ENCODE peak calls at places on chromosomes 5 and 9, in nine cellular contexts. One of them, this sample, is unnamed.

GRCh38 chr5:128237504-128237903 is 153.9 kb downstream of the SLC12A2 start:
- DNase-seq in GM19239: no peak
- DNase-seq in SIG-M5: no peak
- DNase-seq in stimulated activated CD4-positive, alpha-beta T cell treated with anti-CD3 and anti-CD28 coated beads, Interleukin-2, amount 100 ng/mL, for 48 hours: no peak
- DNase-seq in NCI-H1436 treated with DMSO at 0.1 percent for 48 hours: no peak
- DNase-seq in stimulated activated naive CD8-positive, alpha-beta T cell treated with anti-CD3 and anti-CD28 coated beads, Interleukin-15, amount 100 ng/mL, for 72 hours: no peak
- DNase-seq in WERI-Rb-1: no peak
- DNase-seq in D341Med: no peak
- DNase-seq in natural killer cell treated with Interleukin-12 subunit alpha and Interleukin-12 subunit beta and Interleukin-15 and Interleukin-18, amount 100 ng/mL, for 72 hours: no peak
- DNase-seq in this sample: no peak

GRCh38 chr9:86500667-86501435 is 146.6 kb upstream of the TUT7 start:
- DNase-seq in GM19239: no peak
- DNase-seq in SIG-M5: no peak
- DNase-seq in stimulated activated CD4-positive, alpha-beta T cell treated with anti-CD3 and anti-CD28 coated beads, Interleukin-2, amount 100 ng/mL, for 48 hours: no peak
- DNase-seq in NCI-H1436 treated with DMSO at 0.1 percent for 48 hours: no peak
- DNase-seq in stimulated activated naive CD8-positive, alpha-beta T cell treated with anti-CD3 and anti-CD28 coated beads, Interleukin-15, amount 100 ng/mL, for 72 hours: no peak
- DNase-seq in WERI-Rb-1: no peak
- DNase-seq in D341Med: no peak
- DNase-seq in natural killer cell treated with Interleukin-12 subunit alpha and Interleukin-12 subunit beta and Interleukin-15 and Interleukin-18, amount 100 ng/mL, for 72 hours: no peak
- DNase-seq in this sample: no peak

GRCh38 chr5:132455614-132456115 is 34.9 kb downstream of the IRF1 start:
- DNase-seq in GM19239: no peak
- DNase-seq in SIG-M5: no peak
- DNase-seq in stimulated activated CD4-positive, alpha-beta T cell treated with anti-CD3 and anti-CD28 coated beads, Interleukin-2, amount 100 ng/mL, for 48 hours: no peak
- DNase-seq in NCI-H1436 treated with DMSO at 0.1 percent for 48 hours: no peak
- DNase-seq in stimulated activated naive CD8-positive, alpha-beta T cell treated with anti-CD3 and anti-CD28 coated beads, Interleukin-15, amount 100 ng/mL, for 72 hours: no peak
- DNase-seq in WERI-Rb-1: no peak
- DNase-seq in D341Med: no peak
- DNase-seq in natural killer cell treated with Interleukin-12 subunit alpha and Interleukin-12 subunit beta and Interleukin-15 and Interleukin-18, amount 100 ng/mL, for 72 hours: no peak
- DNase-seq in this sample: no peak

GRCh38 chr5:120053841-120054240 is 410.3 kb upstream of the PRR16 start:
- DNase-seq in GM19239: no peak
- DNase-seq in SIG-M5: no peak
- DNase-seq in stimulated activated CD4-positive, alpha-beta T cell treated with anti-CD3 and anti-CD28 coated beads, Interleukin-2, amount 100 ng/mL, for 48 hours: no peak
- DNase-seq in NCI-H1436 treated with DMSO at 0.1 percent for 48 hours: no peak
- DNase-seq in stimulated activated naive CD8-positive, alpha-beta T cell treated with anti-CD3 and anti-CD28 coated beads, Interleukin-15, amount 100 ng/mL, for 72 hours: no peak
- DNase-seq in WERI-Rb-1: no peak
- DNase-seq in D341Med: no peak
- DNase-seq in natural killer cell treated with Interleukin-12 subunit alpha and Interleukin-12 subunit beta and Interleukin-15 and Interleukin-18, amount 100 ng/mL, for 72 hours: no peak
- DNase-seq in this sample: no peak

GRCh38 chr5:81848368-81848767 is 97.5 kb upstream of the SSBP2 start:
- DNase-seq in GM19239: no peak
- DNase-seq in SIG-M5: no peak
- DNase-seq in stimulated activated CD4-positive, alpha-beta T cell treated with anti-CD3 and anti-CD28 coated beads, Interleukin-2, amount 100 ng/mL, for 48 hours: no peak
- DNase-seq in NCI-H1436 treated with DMSO at 0.1 percent for 48 hours: no peak
- DNase-seq in stimulated activated naive CD8-positive, alpha-beta T cell treated with anti-CD3 and anti-CD28 coated beads, Interleukin-15, amount 100 ng/mL, for 72 hours: no peak
- DNase-seq in WERI-Rb-1: no peak
- DNase-seq in D341Med: no peak
- DNase-seq in natural killer cell treated with Interleukin-12 subunit alpha and Interleukin-12 subunit beta and Interleukin-15 and Interleukin-18, amount 100 ng/mL, for 72 hours: no peak
- DNase-seq in this sample: no peak

GRCh38 chr9:136051568-136052432 is 43.3 kb downstream of the NACC2 start:
- DNase-seq in GM19239: no peak
- DNase-seq in SIG-M5: no peak
- DNase-seq in stimulated activated CD4-positive, alpha-beta T cell treated with anti-CD3 and anti-CD28 coated beads, Interleukin-2, amount 100 ng/mL, for 48 hours: no peak
- DNase-seq in NCI-H1436 treated with DMSO at 0.1 percent for 48 hours: peak
- DNase-seq in stimulated activated naive CD8-positive, alpha-beta T cell treated with anti-CD3 and anti-CD28 coated beads, Interleukin-15, amount 100 ng/mL, for 72 hours: no peak
- DNase-seq in WERI-Rb-1: peak
- DNase-seq in D341Med: peak
- DNase-seq in natural killer cell treated with Interleukin-12 subunit alpha and Interleukin-12 subunit beta and Interleukin-15 and Interleukin-18, amount 100 ng/mL, for 72 hours: no peak
- DNase-seq in this sample: peak

GRCh38 chr9:87087197-87087596 is 139.9 kb upstream of the GAS1 start:
- DNase-seq in GM19239: no peak
- DNase-seq in SIG-M5: no peak
- DNase-seq in stimulated activated CD4-positive, alpha-beta T cell treated with anti-CD3 and anti-CD28 coated beads, Interleukin-2, amount 100 ng/mL, for 48 hours: no peak
- DNase-seq in NCI-H1436 treated with DMSO at 0.1 percent for 48 hours: no peak
- DNase-seq in stimulated activated naive CD8-positive, alpha-beta T cell treated with anti-CD3 and anti-CD28 coated beads, Interleukin-15, amount 100 ng/mL, for 72 hours: no peak
- DNase-seq in WERI-Rb-1: no peak
- DNase-seq in D341Med: no peak
- DNase-seq in natural killer cell treated with Interleukin-12 subunit alpha and Interleukin-12 subunit beta and Interleukin-15 and Interleukin-18, amount 100 ng/mL, for 72 hours: no peak
- DNase-seq in this sample: no peak

GRCh38 chr5:5453131-5453530 is 30.7 kb downstream of the ICE1 start:
- DNase-seq in GM19239: no peak
- DNase-seq in SIG-M5: no peak
- DNase-seq in stimulated activated CD4-positive, alpha-beta T cell treated with anti-CD3 and anti-CD28 coated beads, Interleukin-2, amount 100 ng/mL, for 48 hours: no peak
- DNase-seq in NCI-H1436 treated with DMSO at 0.1 percent for 48 hours: no peak
- DNase-seq in stimulated activated naive CD8-positive, alpha-beta T cell treated with anti-CD3 and anti-CD28 coated beads, Interleukin-15, amount 100 ng/mL, for 72 hours: no peak
- DNase-seq in WERI-Rb-1: no peak
- DNase-seq in D341Med: no peak
- DNase-seq in natural killer cell treated with Interleukin-12 subunit alpha and Interleukin-12 subunit beta and Interleukin-15 and Interleukin-18, amount 100 ng/mL, for 72 hours: no peak
- DNase-seq in this sample: no peak

GRCh38 chr9:120779227-120779626 is 14.0 kb downstream of the FBXW2 start:
- DNase-seq in GM19239: no peak
- DNase-seq in SIG-M5: no peak
- DNase-seq in stimulated activated CD4-positive, alpha-beta T cell treated with anti-CD3 and anti-CD28 coated beads, Interleukin-2, amount 100 ng/mL, for 48 hours: no peak
- DNase-seq in NCI-H1436 treated with DMSO at 0.1 percent for 48 hours: no peak
- DNase-seq in stimulated activated naive CD8-positive, alpha-beta T cell treated with anti-CD3 and anti-CD28 coated beads, Interleukin-15, amount 100 ng/mL, for 72 hours: no peak
- DNase-seq in WERI-Rb-1: no peak
- DNase-seq in D341Med: no peak
- DNase-seq in natural killer cell treated with Interleukin-12 subunit alpha and Interleukin-12 subunit beta and Interleukin-15 and Interleukin-18, amount 100 ng/mL, for 72 hours: no peak
- DNase-seq in this sample: no peak

GRCh38 chr5:150319484-150319790 is 16.7 kb upstream of the ARSI start:
- DNase-seq in GM19239: no peak
- DNase-seq in SIG-M5: no peak
- DNase-seq in stimulated activated CD4-positive, alpha-beta T cell treated with anti-CD3 and anti-CD28 coated beads, Interleukin-2, amount 100 ng/mL, for 48 hours: no peak
- DNase-seq in NCI-H1436 treated with DMSO at 0.1 percent for 48 hours: no peak
- DNase-seq in stimulated activated naive CD8-positive, alpha-beta T cell treated with anti-CD3 and anti-CD28 coated beads, Interleukin-15, amount 100 ng/mL, for 72 hours: no peak
- DNase-seq in WERI-Rb-1: no peak
- DNase-seq in D341Med: no peak
- DNase-seq in natural killer cell treated with Interleukin-12 subunit alpha and Interleukin-12 subunit beta and Interleukin-15 and Interleukin-18, amount 100 ng/mL, for 72 hours: no peak
- DNase-seq in this sample: no peak

GRCh38 chr5:82345108-82345507 is 67.0 kb upstream of the RPS23 start:
- DNase-seq in GM19239: no peak
- DNase-seq in SIG-M5: no peak
- DNase-seq in stimulated activated CD4-positive, alpha-beta T cell treated with anti-CD3 and anti-CD28 coated beads, Interleukin-2, amount 100 ng/mL, for 48 hours: no peak
- DNase-seq in NCI-H1436 treated with DMSO at 0.1 percent for 48 hours: no peak
- DNase-seq in stimulated activated naive CD8-positive, alpha-beta T cell treated with anti-CD3 and anti-CD28 coated beads, Interleukin-15, amount 100 ng/mL, for 72 hours: no peak
- DNase-seq in WERI-Rb-1: no peak
- DNase-seq in D341Med: no peak
- DNase-seq in natural killer cell treated with Interleukin-12 subunit alpha and Interleukin-12 subunit beta and Interleukin-15 and Interleukin-18, amount 100 ng/mL, for 72 hours: no peak
- DNase-seq in this sample: no peak

GRCh38 chr9:133739408-133740280 is 1.5 kb upstream of the SARDH start:
- DNase-seq in GM19239: no peak
- DNase-seq in SIG-M5: no peak
- DNase-seq in stimulated activated CD4-positive, alpha-beta T cell treated with anti-CD3 and anti-CD28 coated beads, Interleukin-2, amount 100 ng/mL, for 48 hours: no peak
- DNase-seq in NCI-H1436 treated with DMSO at 0.1 percent for 48 hours: no peak
- DNase-seq in stimulated activated naive CD8-positive, alpha-beta T cell treated with anti-CD3 and anti-CD28 coated beads, Interleukin-15, amount 100 ng/mL, for 72 hours: no peak
- DNase-seq in WERI-Rb-1: no peak
- DNase-seq in D341Med: no peak
- DNase-seq in natural killer cell treated with Interleukin-12 subunit alpha and Interleukin-12 subunit beta and Interleukin-15 and Interleukin-18, amount 100 ng/mL, for 72 hours: no peak
- DNase-seq in this sample: no peak

GRCh38 chr5:140794594-140795258 is at the start of gene PCDHA2:
- DNase-seq in GM19239: no peak
- DNase-seq in SIG-M5: no peak
- DNase-seq in stimulated activated CD4-positive, alpha-beta T cell treated with anti-CD3 and anti-CD28 coated beads, Interleukin-2, amount 100 ng/mL, for 48 hours: no peak
- DNase-seq in NCI-H1436 treated with DMSO at 0.1 percent for 48 hours: no peak
- DNase-seq in stimulated activated naive CD8-positive, alpha-beta T cell treated with anti-CD3 and anti-CD28 coated beads, Interleukin-15, amount 100 ng/mL, for 72 hours: no peak
- DNase-seq in WERI-Rb-1: no peak
- DNase-seq in D341Med: no peak
- DNase-seq in natural killer cell treated with Interleukin-12 subunit alpha and Interleukin-12 subunit beta and Interleukin-15 and Interleukin-18, amount 100 ng/mL, for 72 hours: no peak
- DNase-seq in this sample: no peak

GRCh38 chr9:128249914-128250838 is 25.6 kb downstream of the GOLGA2 start:
- DNase-seq in GM19239: peak
- DNase-seq in SIG-M5: no peak
- DNase-seq in stimulated activated CD4-positive, alpha-beta T cell treated with anti-CD3 and anti-CD28 coated beads, Interleukin-2, amount 100 ng/mL, for 48 hours: peak
- DNase-seq in NCI-H1436 treated with DMSO at 0.1 percent for 48 hours: no peak
- DNase-seq in stimulated activated naive CD8-positive, alpha-beta T cell treated with anti-CD3 and anti-CD28 coated beads, Interleukin-15, amount 100 ng/mL, for 72 hours: peak
- DNase-seq in WERI-Rb-1: peak
- DNase-seq in D341Med: peak
- DNase-seq in natural killer cell treated with Interleukin-12 subunit alpha and Interleukin-12 subunit beta and Interleukin-15 and Interleukin-18, amount 100 ng/mL, for 72 hours: peak
- DNase-seq in this sample: peak

GRCh38 chr5:78835176-78835575 is 149.9 kb downstream of the ARSB start:
- DNase-seq in GM19239: no peak
- DNase-seq in SIG-M5: no peak
- DNase-seq in stimulated activated CD4-positive, alpha-beta T cell treated with anti-CD3 and anti-CD28 coated beads, Interleukin-2, amount 100 ng/mL, for 48 hours: no peak
- DNase-seq in NCI-H1436 treated with DMSO at 0.1 percent for 48 hours: no peak
- DNase-seq in stimulated activated naive CD8-positive, alpha-beta T cell treated with anti-CD3 and anti-CD28 coated beads, Interleukin-15, amount 100 ng/mL, for 72 hours: no peak
- DNase-seq in WERI-Rb-1: no peak
- DNase-seq in D341Med: no peak
- DNase-seq in natural killer cell treated with Interleukin-12 subunit alpha and Interleukin-12 subunit beta and Interleukin-15 and Interleukin-18, amount 100 ng/mL, for 72 hours: no peak
- DNase-seq in this sample: no peak

GRCh38 chr9:101791938-101792337 is 53.5 kb upstream of the GRIN3A start:
- DNase-seq in GM19239: no peak
- DNase-seq in SIG-M5: no peak
- DNase-seq in stimulated activated CD4-positive, alpha-beta T cell treated with anti-CD3 and anti-CD28 coated beads, Interleukin-2, amount 100 ng/mL, for 48 hours: peak
- DNase-seq in NCI-H1436 treated with DMSO at 0.1 percent for 48 hours: no peak
- DNase-seq in stimulated activated naive CD8-positive, alpha-beta T cell treated with anti-CD3 and anti-CD28 coated beads, Interleukin-15, amount 100 ng/mL, for 72 hours: peak
- DNase-seq in WERI-Rb-1: peak
- DNase-seq in D341Med: peak
- DNase-seq in natural killer cell treated with Interleukin-12 subunit alpha and Interleukin-12 subunit beta and Interleukin-15 and Interleukin-18, amount 100 ng/mL, for 72 hours: no peak
- DNase-seq in this sample: no peak

GRCh38 chr9:130049431-130050210 is 4.1 kb upstream of the GPR107 start:
- DNase-seq in GM19239: no peak
- DNase-seq in SIG-M5: no peak
- DNase-seq in stimulated activated CD4-positive, alpha-beta T cell treated with anti-CD3 and anti-CD28 coated beads, Interleukin-2, amount 100 ng/mL, for 48 hours: no peak
- DNase-seq in NCI-H1436 treated with DMSO at 0.1 percent for 48 hours: no peak
- DNase-seq in stimulated activated naive CD8-positive, alpha-beta T cell treated with anti-CD3 and anti-CD28 coated beads, Interleukin-15, amount 100 ng/mL, for 72 hours: no peak
- DNase-seq in WERI-Rb-1: no peak
- DNase-seq in D341Med: no peak
- DNase-seq in natural killer cell treated with Interleukin-12 subunit alpha and Interleukin-12 subunit beta and Interleukin-15 and Interleukin-18, amount 100 ng/mL, for 72 hours: no peak
- DNase-seq in this sample: no peak

GRCh38 chr5:90020575-90021535 is 388.7 kb downstream of the CETN3 start:
- DNase-seq in GM19239: no peak
- DNase-seq in SIG-M5: peak
- DNase-seq in stimulated activated CD4-positive, alpha-beta T cell treated with anti-CD3 and anti-CD28 coated beads, Interleukin-2, amount 100 ng/mL, for 48 hours: no peak
- DNase-seq in NCI-H1436 treated with DMSO at 0.1 percent for 48 hours: no peak
- DNase-seq in stimulated activated naive CD8-positive, alpha-beta T cell treated with anti-CD3 and anti-CD28 coated beads, Interleukin-15, amount 100 ng/mL, for 72 hours: no peak
- DNase-seq in WERI-Rb-1: no peak
- DNase-seq in D341Med: no peak
- DNase-seq in natural killer cell treated with Interleukin-12 subunit alpha and Interleukin-12 subunit beta and Interleukin-15 and Interleukin-18, amount 100 ng/mL, for 72 hours: no peak
- DNase-seq in this sample: no peak

GRCh38 chr5:33736510-33736909 is 155.3 kb downstream of the ADAMTS12 start:
- DNase-seq in GM19239: no peak
- DNase-seq in SIG-M5: no peak
- DNase-seq in stimulated activated CD4-positive, alpha-beta T cell treated with anti-CD3 and anti-CD28 coated beads, Interleukin-2, amount 100 ng/mL, for 48 hours: no peak
- DNase-seq in NCI-H1436 treated with DMSO at 0.1 percent for 48 hours: no peak
- DNase-seq in stimulated activated naive CD8-positive, alpha-beta T cell treated with anti-CD3 and anti-CD28 coated beads, Interleukin-15, amount 100 ng/mL, for 72 hours: no peak
- DNase-seq in WERI-Rb-1: no peak
- DNase-seq in D341Med: no peak
- DNase-seq in natural killer cell treated with Interleukin-12 subunit alpha and Interleukin-12 subunit beta and Interleukin-15 and Interleukin-18, amount 100 ng/mL, for 72 hours: no peak
- DNase-seq in this sample: no peak

GRCh38 chr5:180060192-180060591 is 11.4 kb downstream of the RNF130 start:
- DNase-seq in GM19239: no peak
- DNase-seq in SIG-M5: no peak
- DNase-seq in stimulated activated CD4-positive, alpha-beta T cell treated with anti-CD3 and anti-CD28 coated beads, Interleukin-2, amount 100 ng/mL, for 48 hours: no peak
- DNase-seq in NCI-H1436 treated with DMSO at 0.1 percent for 48 hours: no peak
- DNase-seq in stimulated activated naive CD8-positive, alpha-beta T cell treated with anti-CD3 and anti-CD28 coated beads, Interleukin-15, amount 100 ng/mL, for 72 hours: no peak
- DNase-seq in WERI-Rb-1: no peak
- DNase-seq in D341Med: no peak
- DNase-seq in natural killer cell treated with Interleukin-12 subunit alpha and Interleukin-12 subunit beta and Interleukin-15 and Interleukin-18, amount 100 ng/mL, for 72 hours: no peak
- DNase-seq in this sample: no peak

GRCh38 chr5:173329370-173330150 is 1.3 kb upstream of the STC2 start:
- DNase-seq in GM19239: no peak
- DNase-seq in SIG-M5: peak
- DNase-seq in stimulated activated CD4-positive, alpha-beta T cell treated with anti-CD3 and anti-CD28 coated beads, Interleukin-2, amount 100 ng/mL, for 48 hours: peak
- DNase-seq in NCI-H1436 treated with DMSO at 0.1 percent for 48 hours: no peak
- DNase-seq in stimulated activated naive CD8-positive, alpha-beta T cell treated with anti-CD3 and anti-CD28 coated beads, Interleukin-15, amount 100 ng/mL, for 72 hours: peak
- DNase-seq in WERI-Rb-1: peak
- DNase-seq in D341Med: no peak
- DNase-seq in natural killer cell treated with Interleukin-12 subunit alpha and Interleukin-12 subunit beta and Interleukin-15 and Interleukin-18, amount 100 ng/mL, for 72 hours: no peak
- DNase-seq in this sample: no peak

GRCh38 chr9:94864183-94864582 is 137.7 kb downstream of the AOPEP start:
- DNase-seq in GM19239: no peak
- DNase-seq in SIG-M5: no peak
- DNase-seq in stimulated activated CD4-positive, alpha-beta T cell treated with anti-CD3 and anti-CD28 coated beads, Interleukin-2, amount 100 ng/mL, for 48 hours: no peak
- DNase-seq in NCI-H1436 treated with DMSO at 0.1 percent for 48 hours: no peak
- DNase-seq in stimulated activated naive CD8-positive, alpha-beta T cell treated with anti-CD3 and anti-CD28 coated beads, Interleukin-15, amount 100 ng/mL, for 72 hours: no peak
- DNase-seq in WERI-Rb-1: no peak
- DNase-seq in D341Med: no peak
- DNase-seq in natural killer cell treated with Interleukin-12 subunit alpha and Interleukin-12 subunit beta and Interleukin-15 and Interleukin-18, amount 100 ng/mL, for 72 hours: no peak
- DNase-seq in this sample: no peak

GRCh38 chr5:96924016-96924443 is 11.8 kb upstream of the LNPEP start:
- DNase-seq in GM19239: no peak
- DNase-seq in SIG-M5: no peak
- DNase-seq in stimulated activated CD4-positive, alpha-beta T cell treated with anti-CD3 and anti-CD28 coated beads, Interleukin-2, amount 100 ng/mL, for 48 hours: no peak
- DNase-seq in NCI-H1436 treated with DMSO at 0.1 percent for 48 hours: no peak
- DNase-seq in stimulated activated naive CD8-positive, alpha-beta T cell treated with anti-CD3 and anti-CD28 coated beads, Interleukin-15, amount 100 ng/mL, for 72 hours: peak
- DNase-seq in WERI-Rb-1: no peak
- DNase-seq in D341Med: no peak
- DNase-seq in natural killer cell treated with Interleukin-12 subunit alpha and Interleukin-12 subunit beta and Interleukin-15 and Interleukin-18, amount 100 ng/mL, for 72 hours: no peak
- DNase-seq in this sample: no peak

GRCh38 chr5:129909225-129909624 is 5.0 kb downstream of the CHSY3 start:
- DNase-seq in GM19239: no peak
- DNase-seq in SIG-M5: no peak
- DNase-seq in stimulated activated CD4-positive, alpha-beta T cell treated with anti-CD3 and anti-CD28 coated beads, Interleukin-2, amount 100 ng/mL, for 48 hours: no peak
- DNase-seq in NCI-H1436 treated with DMSO at 0.1 percent for 48 hours: no peak
- DNase-seq in stimulated activated naive CD8-positive, alpha-beta T cell treated with anti-CD3 and anti-CD28 coated beads, Interleukin-15, amount 100 ng/mL, for 72 hours: no peak
- DNase-seq in WERI-Rb-1: no peak
- DNase-seq in D341Med: no peak
- DNase-seq in natural killer cell treated with Interleukin-12 subunit alpha and Interleukin-12 subunit beta and Interleukin-15 and Interleukin-18, amount 100 ng/mL, for 72 hours: no peak
- DNase-seq in this sample: no peak

GRCh38 chr9:27382308-27382707 is 85.4 kb upstream of the EQTN start:
- DNase-seq in GM19239: no peak
- DNase-seq in SIG-M5: no peak
- DNase-seq in stimulated activated CD4-positive, alpha-beta T cell treated with anti-CD3 and anti-CD28 coated beads, Interleukin-2, amount 100 ng/mL, for 48 hours: no peak
- DNase-seq in NCI-H1436 treated with DMSO at 0.1 percent for 48 hours: no peak
- DNase-seq in stimulated activated naive CD8-positive, alpha-beta T cell treated with anti-CD3 and anti-CD28 coated beads, Interleukin-15, amount 100 ng/mL, for 72 hours: no peak
- DNase-seq in WERI-Rb-1: no peak
- DNase-seq in D341Med: no peak
- DNase-seq in natural killer cell treated with Interleukin-12 subunit alpha and Interleukin-12 subunit beta and Interleukin-15 and Interleukin-18, amount 100 ng/mL, for 72 hours: no peak
- DNase-seq in this sample: no peak

GRCh38 chr5:177455661-177456590 is 9.3 kb downstream of the PRR7 start:
- DNase-seq in GM19239: peak
- DNase-seq in SIG-M5: peak
- DNase-seq in stimulated activated CD4-positive, alpha-beta T cell treated with anti-CD3 and anti-CD28 coated beads, Interleukin-2, amount 100 ng/mL, for 48 hours: peak
- DNase-seq in NCI-H1436 treated with DMSO at 0.1 percent for 48 hours: peak
- DNase-seq in stimulated activated naive CD8-positive, alpha-beta T cell treated with anti-CD3 and anti-CD28 coated beads, Interleukin-15, amount 100 ng/mL, for 72 hours: peak
- DNase-seq in WERI-Rb-1: peak
- DNase-seq in D341Med: peak
- DNase-seq in natural killer cell treated with Interleukin-12 subunit alpha and Interleukin-12 subunit beta and Interleukin-15 and Interleukin-18, amount 100 ng/mL, for 72 hours: peak
- DNase-seq in this sample: peak

GRCh38 chr9:97124256-97124655 is 85.3 kb upstream of the CTSV start:
- DNase-seq in GM19239: no peak
- DNase-seq in SIG-M5: no peak
- DNase-seq in stimulated activated CD4-positive, alpha-beta T cell treated with anti-CD3 and anti-CD28 coated beads, Interleukin-2, amount 100 ng/mL, for 48 hours: no peak
- DNase-seq in NCI-H1436 treated with DMSO at 0.1 percent for 48 hours: no peak
- DNase-seq in stimulated activated naive CD8-positive, alpha-beta T cell treated with anti-CD3 and anti-CD28 coated beads, Interleukin-15, amount 100 ng/mL, for 72 hours: no peak
- DNase-seq in WERI-Rb-1: no peak
- DNase-seq in D341Med: no peak
- DNase-seq in natural killer cell treated with Interleukin-12 subunit alpha and Interleukin-12 subunit beta and Interleukin-15 and Interleukin-18, amount 100 ng/mL, for 72 hours: no peak
- DNase-seq in this sample: no peak

GRCh38 chr9:87596862-87597261 is 99.2 kb downstream of the DAPK1 start:
- DNase-seq in GM19239: no peak
- DNase-seq in SIG-M5: no peak
- DNase-seq in stimulated activated CD4-positive, alpha-beta T cell treated with anti-CD3 and anti-CD28 coated beads, Interleukin-2, amount 100 ng/mL, for 48 hours: no peak
- DNase-seq in NCI-H1436 treated with DMSO at 0.1 percent for 48 hours: no peak
- DNase-seq in stimulated activated naive CD8-positive, alpha-beta T cell treated with anti-CD3 and anti-CD28 coated beads, Interleukin-15, amount 100 ng/mL, for 72 hours: no peak
- DNase-seq in WERI-Rb-1: no peak
- DNase-seq in D341Med: no peak
- DNase-seq in natural killer cell treated with Interleukin-12 subunit alpha and Interleukin-12 subunit beta and Interleukin-15 and Interleukin-18, amount 100 ng/mL, for 72 hours: no peak
- DNase-seq in this sample: no peak

GRCh38 chr5:139807647-139808030 is 12.0 kb downstream of the PSD2 start:
- DNase-seq in GM19239: no peak
- DNase-seq in SIG-M5: no peak
- DNase-seq in stimulated activated CD4-positive, alpha-beta T cell treated with anti-CD3 and anti-CD28 coated beads, Interleukin-2, amount 100 ng/mL, for 48 hours: no peak
- DNase-seq in NCI-H1436 treated with DMSO at 0.1 percent for 48 hours: no peak
- DNase-seq in stimulated activated naive CD8-positive, alpha-beta T cell treated with anti-CD3 and anti-CD28 coated beads, Interleukin-15, amount 100 ng/mL, for 72 hours: no peak
- DNase-seq in WERI-Rb-1: no peak
- DNase-seq in D341Med: no peak
- DNase-seq in natural killer cell treated with Interleukin-12 subunit alpha and Interleukin-12 subunit beta and Interleukin-15 and Interleukin-18, amount 100 ng/mL, for 72 hours: peak
- DNase-seq in this sample: no peak

GRCh38 chr9:89791754-89792153 is 186.9 kb downstream of the GADD45G start:
- DNase-seq in GM19239: no peak
- DNase-seq in SIG-M5: no peak
- DNase-seq in stimulated activated CD4-positive, alpha-beta T cell treated with anti-CD3 and anti-CD28 coated beads, Interleukin-2, amount 100 ng/mL, for 48 hours: no peak
- DNase-seq in NCI-H1436 treated with DMSO at 0.1 percent for 48 hours: no peak
- DNase-seq in stimulated activated naive CD8-positive, alpha-beta T cell treated with anti-CD3 and anti-CD28 coated beads, Interleukin-15, amount 100 ng/mL, for 72 hours: no peak
- DNase-seq in WERI-Rb-1: peak
- DNase-seq in D341Med: no peak
- DNase-seq in natural killer cell treated with Interleukin-12 subunit alpha and Interleukin-12 subunit beta and Interleukin-15 and Interleukin-18, amount 100 ng/mL, for 72 hours: no peak
- DNase-seq in this sample: no peak

GRCh38 chr9:130421154-130421801 is 23.5 kb upstream of the ASS1 start:
- DNase-seq in GM19239: no peak
- DNase-seq in SIG-M5: no peak
- DNase-seq in stimulated activated CD4-positive, alpha-beta T cell treated with anti-CD3 and anti-CD28 coated beads, Interleukin-2, amount 100 ng/mL, for 48 hours: no peak
- DNase-seq in NCI-H1436 treated with DMSO at 0.1 percent for 48 hours: no peak
- DNase-seq in stimulated activated naive CD8-positive, alpha-beta T cell treated with anti-CD3 and anti-CD28 coated beads, Interleukin-15, amount 100 ng/mL, for 72 hours: no peak
- DNase-seq in WERI-Rb-1: no peak
- DNase-seq in D341Med: peak
- DNase-seq in natural killer cell treated with Interleukin-12 subunit alpha and Interleukin-12 subunit beta and Interleukin-15 and Interleukin-18, amount 100 ng/mL, for 72 hours: no peak
- DNase-seq in this sample: no peak

This sample was measured in CD14-positive monocyte.